ENCODE peak calls at places on chromosome 5, in eight cellular contexts. Y is A549; M is GM04503; U is CD8-positive, alpha-beta memory T cell; F is fibroblast of the aortic adventitia; E is Right ventricle myocardium superior; X is kidney glomerular epithelial cell; O is GM04504. J is an unnamed sample.

GRCh38 chr5:74641014-74641777 is 668 bp upstream of the ENC1 start:
- DNase-seq in Y (peak), M (no peak), U (peak), F (peak), E (peak), X (peak), O (peak), J (peak)

GRCh38 chr5:91110709-91111108 is 272.4 kb downstream of the ARRDC3 start:
- DNase-seq in Y (no peak), M (peak), U (no peak), F (peak), E (no peak), X (no peak), O (peak), J (peak)

GRCh38 chr5:105101597-105101996 is 1539.0 kb upstream of the NUDT12 start:
- DNase-seq in Y (no peak), M (no peak), U (no peak), F (no peak), E (no peak), X (no peak), O (no peak), J (no peak)

GRCh38 chr5:178304761-178305645 is 72.4 kb upstream of the PHYKPL start:
- DNase-seq in Y (no peak), M (peak), U (no peak), F (no peak), E (peak), X (no peak), O (peak), J (peak)

GRCh38 chr5:175778951-175779475 is 92.4 kb upstream of the CPLX2 start:
- DNase-seq in Y (peak), M (no peak), U (no peak), F (no peak), E (no peak), X (no peak), O (no peak), J (no peak)

GRCh38 chr5:166382031-166382430 is 1909.4 kb upstream of the WWC1 start:
- DNase-seq in Y (no peak), M (no peak), U (no peak), F (no peak), E (no peak), X (no peak), O (no peak), J (no peak)

GRCh38 chr5:160270704-160271103 is 41.4 kb downstream of the FABP6 start:
- DNase-seq in Y (no peak), M (no peak), U (no peak), F (no peak), E (no peak), X (no peak), O (no peak), J (no peak)

GRCh38 chr5:11056560-11056959 is 295.5 kb upstream of the DAP start:
- DNase-seq in Y (no peak), M (no peak), U (no peak), F (no peak), E (no peak), X (no peak), O (no peak), J (no peak)

GRCh38 chr5:181151146-181151545 is 3.8 kb downstream of the OR2V2 start:
- DNase-seq in Y (peak), M (no peak), U (no peak), F (no peak), E (no peak), X (no peak), O (no peak), J (no peak)

GRCh38 chr5:148911386-148911785 is 85.0 kb downstream of the ADRB2 start:
- DNase-seq in Y (no peak), M (no peak), U (no peak), F (no peak), E (no peak), X (no peak), O (no peak), J (no peak)

GRCh38 chr5:76855961-76856360 is 6.1 kb downstream of the S100Z start:
- DNase-seq in Y (no peak), M (no peak), U (no peak), F (no peak), E (no peak), X (no peak), O (no peak), J (no peak)

GRCh38 chr5:54803381-54804025 is 181.9 kb downstream of the ESM1 start:
- DNase-seq in Y (no peak), M (no peak), U (no peak), F (peak), E (no peak), X (no peak), O (no peak), J (peak)

GRCh38 chr5:145499483-145499882 is 335.7 kb downstream of the PRELID2 start:
- DNase-seq in Y (no peak), M (no peak), U (no peak), F (peak), E (no peak), X (no peak), O (no peak), J (peak)

GRCh38 chr5:139862313-139862712 is 66.7 kb downstream of the PSD2 start:
- DNase-seq in Y (no peak), M (peak), U (no peak), F (peak), E (no peak), X (no peak), O (peak), J (peak)

GRCh38 chr5:103262422-103262871 is 3.9 kb downstream of the MACIR start:
- DNase-seq in Y (peak), M (peak), U (no peak), F (peak), E (no peak), X (no peak), O (peak), J (peak)

GRCh38 chr5:78526049-78526525 is 122.5 kb downstream of the LHFPL2 start:
- DNase-seq in Y (peak), M (peak), U (no peak), F (peak), E (no peak), X (peak), O (peak), J (peak)

GRCh38 chr5:79685621-79686020 is 4.0 kb upstream of the CMYA5 start:
- DNase-seq in Y (no peak), M (no peak), U (no peak), F (peak), E (no peak), X (no peak), O (no peak), J (no peak)

GRCh38 chr5:149667084-149667826 is 62.9 kb upstream of the PPARGC1B start:
- DNase-seq in Y (peak), M (no peak), U (no peak), F (peak), E (no peak), X (peak), O (no peak), J (no peak)

GRCh38 chr5:170791325-170791954 is 7.9 kb downstream of the GABRP start:
- DNase-seq in Y (peak), M (no peak), U (no peak), F (peak), E (peak), X (peak), O (peak), J (peak)

GRCh38 chr5:126681970-126682369 is 81.2 kb downstream of the PHAX start:
- DNase-seq in Y (no peak), M (no peak), U (no peak), F (peak), E (no peak), X (no peak), O (no peak), J (peak)

GRCh38 chr5:94691947-94692346 is 73.5 kb downstream of the SLF1 start:
- DNase-seq in Y (peak), M (peak), U (no peak), F (peak), E (no peak), X (peak), O (peak), J (peak)

GRCh38 chr5:34924462-34924765 is 4.9 kb upstream of the DNAJC21 start:
- DNase-seq in Y (no peak), M (no peak), U (no peak), F (no peak), E (no peak), X (no peak), O (no peak), J (no peak)

GRCh38 chr5:89043676-89044075 is 160.7 kb upstream of the MEF2C start:
- DNase-seq in Y (no peak), M (no peak), U (no peak), F (peak), E (no peak), X (peak), O (no peak), J (no peak)

GRCh38 chr5:17402291-17403121 is 95.5 kb upstream of the TAF11L2 start:
- DNase-seq in Y (no peak), M (no peak), U (no peak), F (no peak), E (no peak), X (no peak), O (no peak), J (no peak)

GRCh38 chr5:72441094-72441723 is 66.0 kb downstream of the ZNF366 start:
- DNase-seq in Y (no peak), M (no peak), U (no peak), F (peak), E (no peak), X (no peak), O (no peak), J (peak)

GRCh38 chr5:67971223-67971830 is 244.2 kb upstream of the PIK3R1 start:
- DNase-seq in Y (no peak), M (peak), U (no peak), F (peak), E (peak), X (no peak), O (peak), J (peak)

GRCh38 chr5:146825033-146825432 is 53.5 kb downstream of the PPP2R2B start:
- DNase-seq in Y (peak), M (no peak), U (no peak), F (peak), E (no peak), X (no peak), O (peak), J (peak)

GRCh38 chr5:179601871-179602625 is 21.4 kb downstream of the HNRNPH1 start:
- DNase-seq in Y (no peak), M (no peak), U (no peak), F (no peak), E (no peak), X (no peak), O (no peak), J (no peak)

GRCh38 chr5:147968855-147969254 is 62.5 kb upstream of the C5orf46 start:
- DNase-seq in Y (no peak), M (no peak), U (no peak), F (no peak), E (no peak), X (no peak), O (no peak), J (no peak)

GRCh38 chr5:149732500-149733128 is 2.5 kb downstream of the PPARGC1B start:
- DNase-seq in Y (no peak), M (no peak), U (no peak), F (no peak), E (peak), X (peak), O (no peak), J (no peak)

GRCh38 chr5:110884005-110884404 is 145.2 kb downstream of the SLC25A46 start:
- DNase-seq in Y (no peak), M (no peak), U (no peak), F (peak), E (no peak), X (no peak), O (no peak), J (no peak)

GRCh38 chr5:72237415-72237814 is 82.6 kb downstream of the MRPS27 start:
- DNase-seq in Y (no peak), M (no peak), U (no peak), F (peak), E (no peak), X (no peak), O (no peak), J (peak)